ENCODE peak calls at places on chromosome 11, in eight cellular contexts. B is epithelial cell of esophagus, T is body of pancreas, O is fibroblast of mammary gland, P is WTC11, A is uterus, G is H9, L is gastrocnemius medialis. W is an unnamed sample.

GRCh38 chr11:130691581-130691980 is 224.7 kb downstream of the SNX19 start:
- DNase-seq in T (no peak), B (no peak), P (no peak), G (no peak), A (no peak), O (no peak), L (no peak), W (no peak)

GRCh38 chr11:19433367-19433766 is 192.6 kb upstream of the E2F8 start:
- DNase-seq in L (no peak), P (no peak), B (no peak), T (no peak), O (no peak), G (no peak), A (no peak), W (no peak)

GRCh38 chr11:17528906-17529813 is 15.1 kb downstream of the USH1C start:
- DNase-seq in O (no peak), B (no peak), G (no peak), A (no peak), L (no peak), T (no peak), P (no peak), W (no peak)

GRCh38 chr11:67691149-67691548 is 16.7 kb upstream of the ALDH3B2 start:
- DNase-seq in B (peak; percentile 15), O (no peak), L (no peak), P (no peak), A (no peak), T (no peak), G (no peak), W (no peak)

GRCh38 chr11:76798202-76798581 is 15.0 kb downstream of the TSKU start:
- DNase-seq in A (no peak), G (no peak), T (no peak), L (no peak), O (no peak), B (no peak), P (no peak), W (no peak)

GRCh38 chr11:4484310-4484709 is 1.9 kb downstream of the OR52K1 start:
- DNase-seq in O (no peak), B (peak; percentile 94), T (no peak), A (no peak), L (no peak), G (no peak), P (no peak), W (no peak)

GRCh38 chr11:2777396-2777795 is 77.6 kb upstream of the KCNQ1OT1 start:
- DNase-seq in O (no peak), G (no peak), B (peak; percentile 6), L (peak; percentile 5), T (peak; percentile 26), P (peak; percentile 8), A (peak; percentile 11), W (no peak)

GRCh38 chr11:17991799-17992433 is 20.9 kb downstream of the SERGEF start:
- DNase-seq in A (no peak), P (peak; percentile 35), B (peak; percentile 62), L (no peak), G (no peak), T (peak; percentile 50), O (peak; percentile 66), W (no peak)

GRCh38 chr11:47107709-47108108 is 69.0 kb downstream of the ARFGAP2 start:
- DNase-seq in P (no peak), L (no peak), T (no peak), B (no peak), O (no peak), A (no peak), G (no peak), W (no peak)

GRCh38 chr11:109696191-109696897 is 274.4 kb downstream of the C11orf87 start:
- DNase-seq in B (peak; percentile 100), A (no peak), G (no peak), O (peak; percentile 80), P (no peak), L (no peak), T (no peak), W (no peak)

GRCh38 chr11:19281041-19281440 is 40.3 kb upstream of the E2F8 start:
- DNase-seq in A (no peak), B (no peak), T (no peak), L (no peak), P (no peak), G (no peak), O (no peak), W (no peak)

GRCh38 chr11:84430661-84431060 is 1144.5 kb upstream of the CCDC90B start:
- DNase-seq in G (peak; percentile 55), O (no peak), T (no peak), L (peak; percentile 15), P (no peak), B (peak; percentile 12), A (no peak), W (no peak)

GRCh38 chr11:74284466-74284865 is 27.0 kb downstream of the P4HA3 start:
- DNase-seq in A (no peak), P (no peak), G (no peak), O (peak; percentile 42), T (no peak), L (no peak), B (no peak), W (no peak)

GRCh38 chr11:79708319-79708928 is 267.6 kb upstream of the TENM4 start:
- DNase-seq in O (peak; percentile 34), G (peak; percentile 53), B (peak; percentile 73), T (no peak), L (no peak), A (no peak), P (peak; percentile 23), W (no peak)

GRCh38 chr11:115921986-115922385 is 417.8 kb upstream of the CADM1 start:
- DNase-seq in P (no peak), A (no peak), L (no peak), G (no peak), O (no peak), B (no peak), T (no peak), W (no peak)

GRCh38 chr11:132590986-132591385 is 941.3 kb downstream of the OPCML start:
- DNase-seq in B (no peak), A (no peak), T (no peak), O (no peak), L (no peak), P (no peak), G (no peak), W (no peak)

GRCh38 chr11:8870461-8871282 is 40.3 kb upstream of the AKIP1 start:
- DNase-seq in T (peak; percentile 62), P (peak; percentile 75), O (peak; percentile 66), L (no peak), G (peak; percentile 74), B (peak; percentile 85), A (peak; percentile 64), W (peak; percentile 48)

GRCh38 chr11:12202911-12203310 is 92.5 kb downstream of the MICAL2 start:
- DNase-seq in P (no peak), L (no peak), T (no peak), B (no peak), A (no peak), G (no peak), O (no peak), W (no peak)

GRCh38 chr11:31996159-31996881 is 94.6 kb upstream of the RCN1 start:
- DNase-seq in B (no peak), O (no peak), A (no peak), G (no peak), L (no peak), T (no peak), P (no peak), W (no peak)

GRCh38 chr11:134337051-134337450 is 5.3 kb downstream of the GLB1L2 start:
- DNase-seq in L (no peak), O (no peak), P (no peak), A (no peak), G (no peak), T (no peak), B (no peak), W (no peak)

GRCh38 chr11:104522650-104523049 is 358.7 kb upstream of the PDGFD start:
- DNase-seq in G (no peak), O (peak; percentile 33), P (no peak), L (no peak), A (no peak), T (peak; percentile 73), B (peak; percentile 4), W (no peak)

GRCh38 chr11:10498022-10498400 is 42.9 kb downstream of the AMPD3 start:
- DNase-seq in G (peak; percentile 23), L (no peak), T (no peak), B (no peak), A (no peak), O (no peak), P (no peak), W (no peak)

GRCh38 chr11:44179173-44179572 is 83.7 kb downstream of the EXT2 start:
- DNase-seq in G (no peak), T (no peak), B (no peak), L (no peak), A (no peak), P (no peak), O (peak; percentile 50), W (no peak)

GRCh38 chr11:5937868-5938602 is 4.0 kb upstream of the OR56A3 start:
- DNase-seq in B (no peak), O (no peak), A (no peak), L (no peak), T (no peak), P (no peak), G (no peak), W (no peak)
- TF ChIP-seq CTCF in B (no peak), O (no peak), A (no peak), L (no peak), T (no peak), P (no peak), G (no peak), W (no peak)

DNA sequence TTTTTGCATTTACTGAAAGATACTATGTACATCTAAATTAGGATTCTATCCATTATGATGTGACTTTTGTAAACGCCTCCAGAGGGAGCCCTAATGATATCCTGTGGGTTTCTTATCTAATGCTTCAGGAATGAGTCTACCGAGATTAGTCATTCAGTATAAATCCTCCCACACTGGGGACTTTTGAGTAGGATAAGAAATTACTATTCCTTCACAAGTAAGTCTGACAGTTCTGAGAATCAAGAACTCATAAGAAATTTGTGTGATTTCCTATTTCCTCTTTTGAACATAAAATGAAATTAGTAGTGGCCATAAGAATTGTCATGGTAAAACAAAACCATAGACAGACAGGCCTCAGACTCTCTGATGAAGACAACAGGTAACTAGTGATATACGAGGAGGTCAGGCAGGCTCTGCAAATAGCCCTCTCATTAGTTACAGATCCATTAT is 10.0 kb upstream of the OR5M1 start:
- DNase-seq in O (peak; percentile 67), P (no peak), A (no peak), G (no peak), L (no peak), B (peak; percentile 78), T (no peak), W (no peak)
- TF ChIP-seq CTCF in O (peak; percentile 41), P (peak; percentile 17), A (no peak), G (peak; percentile 82), L (no peak), B (peak; percentile 30), T (peak; percentile 23), W (peak; percentile 6)

DNA sequence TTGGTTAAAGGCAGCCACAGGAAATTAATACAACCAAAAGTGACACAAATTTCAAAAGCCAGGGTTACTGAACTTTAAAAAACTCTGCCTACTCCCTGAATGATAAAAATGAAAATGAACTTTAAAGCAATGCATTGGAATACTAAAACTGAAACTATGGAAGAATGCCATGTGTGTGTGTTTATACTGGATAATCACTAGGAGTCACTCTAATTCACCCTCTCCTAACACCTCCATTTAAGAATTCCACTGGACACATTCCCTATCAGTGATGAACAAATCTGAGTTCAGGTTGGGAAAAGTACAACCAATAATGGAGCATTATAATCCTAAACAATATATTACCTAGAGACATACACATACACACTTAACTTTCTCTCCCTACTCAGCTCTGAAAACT is 27.5 kb upstream of the PLAAT3 start:
- DNase-seq in B (no peak), P (no peak), A (no peak), O (peak; percentile 37), T (no peak), L (no peak), G (no peak), W (peak; percentile 3)
- TF ChIP-seq CTCF in B (no peak), P (no peak), A (no peak), O (peak; percentile 2), T (no peak), L (no peak), G (no peak), W (no peak)

GRCh38 chr11:119030329-119031047 is at the start of gene SLC37A4:
- DNase-seq in G (peak; percentile 99), T (peak; percentile 99), O (peak; percentile 96), B (peak; percentile 99), A (peak; percentile 98), P (peak; percentile 100), L (peak; percentile 99), W (peak; percentile 92)
- TF ChIP-seq CTCF in G (no peak), T (peak; percentile 84), O (no peak), B (peak; percentile 86), A (peak; percentile 97), P (peak; percentile 71), L (peak; percentile 92), W (no peak)

W was measured in AG09319.